ENCODE peak calls at places on chromosomes 7 and 10, in four cellular contexts. F is cardiac fibroblast, Z is heart right ventricle, N is right lobe of liver. A is an unnamed sample.

GRCh38 chr7:50599385-50599784 is 34.2 kb upstream of the DDC start:
- DNase-seq in F (no peak), N (no peak), Z (no peak), A (no peak)

GRCh38 chr7:157000047-157000726 is 10.3 kb downstream of the MNX1 start:
- DNase-seq in F (no peak), N (no peak), Z (no peak), A (peak; percentile 48)

GRCh38 chr7:87216701-87217508 is 2.6 kb downstream of the TMEM243 start:
- DNase-seq in N (no peak), Z (no peak), F (no peak), A (no peak)

GRCh38 chr7:32890553-32891045 is 961 bp downstream of the KBTBD2 start:
- DNase-seq in F (peak; percentile 71), N (no peak), Z (peak; percentile 30), A (peak; percentile 28)

GRCh38 chr7:119945822-119946221 is 327.2 kb upstream of the KCND2 start:
- DNase-seq in F (no peak), Z (no peak), N (no peak), A (no peak)

GRCh38 chr7:103446046-103446520 is at the start of gene SLC26A5:
- DNase-seq in N (no peak), Z (no peak), F (no peak), A (peak; percentile 35)

GRCh38 chr7:41940760-41941343 is 238.0 kb upstream of the INHBA start:
- DNase-seq in Z (peak; percentile 68), N (peak; percentile 69), F (peak; percentile 88), A (peak; percentile 46)

GRCh38 chr10:22086730-22087364 is 83.3 kb upstream of the DNAJC1 start:
- DNase-seq in F (peak; percentile 86), Z (peak; percentile 87), N (peak; percentile 90), A (peak; percentile 77)

GRCh38 chr7:28112056-28112455 is 68.5 kb downstream of the JAZF1 start:
- DNase-seq in F (no peak), N (no peak), Z (no peak), A (no peak)

GRCh38 chr10:71312840-71313789 is 5.9 kb upstream of the SLC29A3 start:
- DNase-seq in N (no peak), F (peak; percentile 49), Z (peak; percentile 58), A (peak; percentile 26)

GRCh38 chr10:101031796-101032636 is 982 bp downstream of the SFXN3 start:
- DNase-seq in Z (peak; percentile 87), F (peak; percentile 67), N (peak; percentile 71), A (peak; percentile 83)

GRCh38 chr7:71566376-71566775 is 434.4 kb downstream of the GALNT17 start:
- DNase-seq in F (no peak), N (no peak), Z (no peak), A (no peak)

GRCh38 chr7:133638835-133639234 is 386.0 kb downstream of the EXOC4 start:
- DNase-seq in Z (no peak), N (no peak), F (no peak), A (no peak)

GRCh38 chr10:110279062-110279986 is 25.4 kb downstream of the SMNDC1 start:
- DNase-seq in Z (peak; percentile 71), F (peak; percentile 83), N (peak; percentile 52), A (no peak)

GRCh38 chr7:29763266-29763665 is 43.0 kb upstream of the WIPF3 start:
- DNase-seq in N (no peak), F (no peak), Z (no peak), A (no peak)

GRCh38 chr7:90763108-90763507 is 167.0 kb downstream of the CDK14 start:
- DNase-seq in F (no peak), Z (no peak), N (peak; percentile 79), A (peak; percentile 23)

GRCh38 chr10:123795846-123796590 is 95.6 kb downstream of the CPXM2 start:
- DNase-seq in F (no peak), Z (no peak), N (no peak), A (no peak)

GRCh38 chr7:101099969-101100781 is 14.9 kb downstream of the TRIM56 start:
- DNase-seq in N (peak; percentile 90), F (peak; percentile 100), Z (peak; percentile 91), A (peak; percentile 84)

GRCh38 chr7:101104799-101105198 is 19.5 kb downstream of the TRIM56 start:
- DNase-seq in Z (no peak), F (no peak), N (no peak), A (no peak)

GRCh38 chr7:101100858-101101847 is 15.9 kb downstream of the TRIM56 start:
- DNase-seq in Z (no peak), F (no peak), N (no peak), A (no peak)

GRCh38 chr7:101106387-101106786 is 20.5 kb upstream of the SERPINE1 start:
- DNase-seq in F (no peak), Z (no peak), N (no peak), A (no peak)

DNA sequence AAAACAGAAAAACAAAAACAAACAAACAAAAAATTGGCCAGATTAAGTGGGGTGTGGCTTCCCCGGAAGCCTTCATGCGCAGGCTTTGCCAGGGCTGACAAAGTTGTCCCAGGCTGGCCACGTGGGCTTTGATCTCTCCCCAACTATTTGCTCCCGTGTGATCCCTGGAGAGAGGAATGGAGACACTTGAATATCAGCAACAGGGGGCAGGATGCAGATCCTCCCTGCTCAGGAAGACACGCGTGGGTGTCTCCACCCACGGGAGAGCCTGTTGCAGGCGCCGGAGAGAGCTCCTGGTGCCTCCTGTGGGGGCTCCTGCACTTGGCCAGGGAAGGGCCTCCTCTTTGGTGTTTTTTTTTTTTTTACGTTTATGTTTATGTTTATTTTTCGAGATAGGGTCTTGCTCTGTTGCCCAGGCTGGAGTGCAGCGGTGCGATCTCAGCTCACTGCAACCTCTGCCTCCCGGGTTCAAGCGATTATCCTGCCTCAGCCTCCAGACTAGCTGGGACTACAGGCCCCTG is 19.0 kb downstream of the TRIM56 start:
- DNase-seq in Z (no peak), N (peak; percentile 83), F (no peak), A (no peak)
- TF ChIP-seq CTCF in Z (no peak), N (no peak), F (no peak), A (no peak)

DNA sequence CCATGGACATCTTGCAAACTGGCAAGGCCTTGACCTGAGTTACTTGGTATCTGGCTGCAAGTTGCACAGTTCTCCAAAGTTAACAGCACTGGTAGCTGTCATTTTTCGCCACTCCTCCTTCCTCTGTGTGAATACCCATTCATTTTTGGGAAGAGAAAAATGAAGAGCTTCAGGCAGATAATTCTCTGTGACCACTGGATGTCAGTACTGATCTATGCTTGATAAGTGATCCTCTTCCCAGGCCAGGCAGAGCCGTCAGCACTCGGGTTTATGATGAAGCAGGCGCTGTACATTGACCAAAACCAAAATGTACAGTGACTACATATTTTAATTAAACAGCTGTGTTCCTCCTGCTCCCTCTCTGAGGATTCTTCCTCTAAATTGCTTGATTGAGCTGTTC is 55.9 kb upstream of the PDZD8 start:
- DNase-seq in F (peak; percentile 36), Z (no peak), N (no peak), A (no peak)
- TF ChIP-seq CTCF in F (peak; percentile 9), Z (no peak), N (peak; percentile 28), A (no peak)

DNA sequence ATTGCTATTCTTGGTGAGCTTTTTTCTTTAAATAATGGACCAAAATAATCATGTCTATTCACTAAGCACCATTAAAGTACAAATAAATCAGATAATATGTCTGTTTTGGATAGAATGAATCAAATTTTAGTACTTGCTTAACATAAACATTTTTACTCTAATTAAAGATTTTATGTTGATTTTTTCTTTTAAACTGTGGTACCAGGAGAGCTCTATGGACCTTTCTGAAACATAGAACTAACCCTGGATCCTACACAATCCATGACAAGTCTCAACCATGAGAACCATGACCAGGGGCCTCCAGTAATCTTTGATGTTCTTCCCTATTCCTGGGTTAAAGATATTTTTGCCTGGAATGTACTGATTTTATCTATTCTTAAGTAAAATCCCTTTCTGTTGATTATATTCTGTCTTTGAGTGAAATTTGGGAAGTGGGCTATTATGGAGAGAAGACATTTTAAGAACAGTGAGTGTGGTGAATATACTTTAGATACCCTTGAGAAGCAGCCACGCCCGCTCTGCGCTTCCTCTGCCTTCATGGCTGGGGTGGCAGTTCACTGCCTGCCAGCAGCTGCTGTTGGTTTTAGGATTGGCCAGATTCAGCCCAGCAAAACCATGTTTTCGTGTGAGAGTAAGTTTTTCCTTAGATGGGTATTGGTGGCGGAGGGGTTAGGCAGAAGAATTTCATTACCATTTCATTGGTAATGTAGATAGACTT is 42.2 kb upstream of the BHLHA15 start:
- DNase-seq in F (no peak), N (no peak), Z (no peak), A (no peak)
- TF ChIP-seq CTCF in F (no peak), N (no peak), Z (no peak), A (no peak)

GRCh38 chr10:5873515-5873995 is 16.1 kb downstream of the ANKRD16 start:
- DNase-seq in N (peak; percentile 64), Z (peak; percentile 72), F (peak; percentile 86), A (no peak)
- TF ChIP-seq CTCF in N (peak; percentile 79), Z (peak; percentile 79), F (peak; percentile 56), A (peak; percentile 71)

DNA sequence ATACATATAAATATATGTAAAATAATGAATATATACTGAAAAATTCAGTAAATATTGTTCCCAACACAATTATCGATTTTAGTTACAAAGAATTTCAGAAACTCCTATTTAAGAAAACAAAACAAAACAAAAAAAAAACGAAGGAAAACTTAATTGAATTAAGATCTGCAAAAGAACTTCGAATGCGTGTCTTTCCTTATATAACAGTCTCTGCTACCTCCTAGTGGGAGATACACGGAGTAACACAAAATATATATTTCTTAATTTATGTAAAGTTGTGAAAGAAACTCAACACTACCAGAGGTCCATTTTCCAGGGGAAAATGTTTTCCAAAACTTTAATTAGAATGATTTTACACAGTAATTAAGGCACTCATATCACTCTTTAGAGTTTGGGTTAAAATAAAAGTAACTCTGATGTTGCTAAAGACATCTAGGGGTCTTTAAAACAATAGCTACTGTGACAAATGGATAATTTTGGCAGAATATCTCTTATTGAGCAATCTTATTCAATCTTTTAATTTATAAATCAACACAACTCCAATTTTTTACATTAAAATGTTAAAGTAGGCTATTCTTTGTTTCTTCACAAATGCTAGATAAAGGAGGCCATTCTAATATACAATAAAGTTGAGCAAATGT is 41.6 kb downstream of the NEBL start:
- DNase-seq in F (peak; percentile 64), Z (no peak), N (no peak), A (no peak)
- TF ChIP-seq CTCF in F (peak; percentile 41), Z (peak; percentile 47), N (peak; percentile 29), A (no peak)

GRCh38 chr10:131855396-131855762 is 45.4 kb upstream of the PPP2R2D start:
- DNase-seq in Z (no peak), N (peak; percentile 35), F (no peak), A (no peak)

GRCh38 chr10:131856441-131857094 is 44.2 kb upstream of the PPP2R2D start:
- DNase-seq in Z (no peak), N (peak; percentile 39), F (no peak), A (no peak)

GRCh38 chr10:131854579-131855335 is 46.1 kb upstream of the PPP2R2D start:
- DNase-seq in Z (no peak), N (peak; percentile 31), F (no peak), A (no peak)

GRCh38 chr10:131857156-131858117 is 43.4 kb upstream of the PPP2R2D start:
- DNase-seq in Z (no peak), F (no peak), N (peak; percentile 26), A (peak; percentile 36)

DNA sequence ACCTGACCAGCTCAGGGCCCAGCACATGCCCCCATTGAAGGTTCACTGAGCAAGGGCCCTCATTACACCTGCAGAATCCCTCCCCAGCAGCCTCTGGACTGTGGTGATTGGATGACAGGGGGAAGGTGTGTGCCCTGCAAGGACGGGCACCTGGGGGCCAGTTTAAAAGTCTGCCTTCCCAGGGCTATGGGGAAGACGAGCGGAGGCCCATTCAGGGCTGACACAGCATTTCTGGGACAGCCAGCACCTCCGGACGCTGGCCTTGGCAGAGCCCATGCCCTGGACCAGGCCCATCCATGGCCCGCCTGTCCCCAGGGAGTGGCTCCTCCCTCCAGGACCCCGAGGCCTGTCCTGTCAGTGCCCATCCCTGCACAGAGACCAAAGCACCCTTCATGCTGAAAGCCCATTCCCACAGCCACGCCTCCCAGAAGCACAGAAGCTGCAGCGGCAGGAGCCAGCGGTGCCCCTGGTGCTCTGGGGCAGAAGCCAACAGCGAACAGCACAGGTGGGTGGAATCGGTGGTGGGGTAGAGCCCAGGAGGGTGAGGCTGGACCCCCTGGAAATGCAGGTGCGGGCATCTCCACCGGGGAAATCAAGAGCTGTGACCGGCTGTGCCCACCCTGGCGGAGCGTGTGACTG is 44.9 kb upstream of the PPP2R2D start:
- DNase-seq in F (no peak), N (peak; percentile 36), Z (no peak), A (no peak)
- TF ChIP-seq CTCF in F (no peak), N (no peak), Z (no peak), A (no peak)

A was measured in pancreas.